ENCODE peak calls at places on chromosomes 11 and 22, in nine cellular contexts. L is uterus, Q is IMR-90, P is HCT116, V is glutamatergic neuron, A is right atrium auricular region, S is MM.1S, T is kidney epithelial cell, F is RWPE1. H is an unnamed sample.

GRCh38 chr11:23540101-23540561 is 679.9 kb upstream of the CCDC179 start:
- DNase-seq in V (no peak), F (peak; percentile 31), L (no peak), A (no peak), T (no peak), P (no peak), S (peak; percentile 79), Q (peak; percentile 53), H (peak; percentile 36)

GRCh38 chr22:24951942-24952836 is at the start of gene KIAA1671:
- DNase-seq in S (peak; percentile 85), P (peak; percentile 53), V (peak; percentile 99), T (no peak), Q (peak; percentile 27), L (peak; percentile 80), F (peak; percentile 88), A (peak; percentile 82), H (peak; percentile 99)

GRCh38 chr11:47480762-47481161 is 31.8 kb upstream of the RAPSN start:
- DNase-seq in S (no peak), Q (no peak), F (no peak), T (no peak), A (no peak), P (no peak), V (no peak), L (no peak), H (no peak)

GRCh38 chr11:3169235-3169951 is 4.3 kb upstream of the OSBPL5 start:
- DNase-seq in T (no peak), F (peak; percentile 31), V (peak; percentile 39), P (peak; percentile 21), L (peak; percentile 44), S (no peak), Q (peak; percentile 73), A (no peak), H (no peak)

GRCh38 chr11:6357222-6357621 is 33.1 kb upstream of the SMPD1 start:
- DNase-seq in A (peak; percentile 88), L (peak; percentile 87), F (peak; percentile 63), Q (peak; percentile 95), T (peak; percentile 62), S (no peak), P (peak; percentile 22), V (no peak), H (no peak)

GRCh38 chr22:17217179-17217578 is 2.1 kb downstream of the ADA2 start:
- DNase-seq in S (peak; percentile 71), T (no peak), F (no peak), L (no peak), Q (no peak), A (no peak), P (no peak), V (no peak), H (no peak)

GRCh38 chr22:45880732-45881523 is 96.0 kb downstream of the WNT7B start:
- DNase-seq in Q (no peak), P (no peak), S (no peak), T (no peak), A (no peak), L (no peak), V (no peak), F (no peak), H (peak; percentile 46)

GRCh38 chr11:35105319-35106063 is 33.5 kb upstream of the CD44 start:
- DNase-seq in Q (no peak), P (no peak), S (no peak), L (no peak), T (no peak), A (no peak), F (no peak), V (no peak), H (no peak)

GRCh38 chr11:119155733-119156492 is 7.1 kb downstream of the ABCG4 start:
- DNase-seq in Q (no peak), V (peak; percentile 33), S (peak; percentile 18), T (no peak), F (peak; percentile 26), P (peak; percentile 43), A (no peak), L (no peak), H (peak; percentile 48)

GRCh38 chr22:37248251-37248650 is 4.2 kb upstream of the RAC2 start:
- DNase-seq in Q (no peak), A (no peak), L (no peak), F (no peak), P (no peak), S (no peak), T (no peak), V (no peak), H (no peak)

GRCh38 chr22:50729391-50730012 is 8.5 kb upstream of the ACR start:
- DNase-seq in L (no peak), A (no peak), F (no peak), P (no peak), V (peak; percentile 24), S (peak; percentile 93), Q (no peak), T (no peak), H (no peak)

GRCh38 chr11:24348908-24349307 is 147.9 kb upstream of the LUZP2 start:
- DNase-seq in Q (no peak), S (no peak), T (no peak), L (no peak), F (no peak), P (no peak), V (no peak), A (no peak), H (no peak)

GRCh38 chr11:34343686-34344085 is 14.1 kb downstream of the ABTB2 start:
- DNase-seq in V (no peak), T (no peak), S (no peak), L (no peak), F (no peak), P (no peak), Q (no peak), A (no peak), H (no peak)

GRCh38 chr11:2524446-2525165 is 79.8 kb downstream of the KCNQ1 start:
- DNase-seq in L (peak; percentile 7), S (no peak), Q (no peak), F (no peak), V (peak; percentile 10), T (no peak), A (no peak), P (no peak), H (peak; percentile 1)

GRCh38 chr11:2742611-2743426 is 43.0 kb upstream of the KCNQ1OT1 start:
- DNase-seq in P (no peak), A (no peak), F (no peak), Q (no peak), V (peak; percentile 7), L (peak; percentile 19), T (no peak), S (no peak), H (peak; percentile 1)

GRCh38 chr11:42819126-42819525 is 492.7 kb upstream of the API5 start:
- DNase-seq in T (no peak), V (no peak), P (no peak), A (no peak), F (no peak), Q (no peak), S (no peak), L (no peak), H (no peak)

GRCh38 chr22:42309865-42310264 is 39.4 kb upstream of the TCF20 start:
- DNase-seq in L (no peak), A (no peak), P (no peak), Q (no peak), F (no peak), S (no peak), T (no peak), V (no peak), H (no peak)

GRCh38 chr22:42308887-42309468 is 38.5 kb upstream of the TCF20 start:
- DNase-seq in V (no peak), F (no peak), T (no peak), P (no peak), A (no peak), Q (no peak), L (no peak), S (no peak), H (peak; percentile 54)

GRCh38 chr22:42310301-42310981 is 40.0 kb upstream of the TCF20 start:
- DNase-seq in V (no peak), Q (no peak), T (no peak), F (no peak), P (no peak), L (no peak), S (no peak), A (no peak), H (no peak)

GRCh38 chr22:42305967-42306366 is 35.5 kb upstream of the TCF20 start:
- DNase-seq in F (no peak), S (no peak), T (no peak), A (no peak), L (no peak), V (no peak), Q (no peak), P (no peak), H (no peak)

GRCh38 chr22:42307806-42308563 is 37.5 kb upstream of the TCF20 start:
- DNase-seq in P (no peak), A (no peak), Q (no peak), L (no peak), S (no peak), V (no peak), F (no peak), T (no peak), H (no peak)
- TF ChIP-seq CTCF in P (no peak), A (no peak), Q (no peak), L (no peak), S (no peak), V (no peak), F (no peak), T (no peak), H (no peak)

GRCh38 chr11:78586452-78587046 is 11.9 kb upstream of the NARS2 start:
- DNase-seq in S (peak; percentile 57), T (no peak), Q (peak; percentile 27), A (no peak), L (no peak), P (no peak), F (no peak), V (no peak), H (no peak)
- TF ChIP-seq CTCF in S (peak; percentile 65), T (peak; percentile 46), Q (peak; percentile 54), A (peak; percentile 42), L (no peak), P (peak; percentile 65), F (peak; percentile 25), V (peak; percentile 81), H (peak; percentile 52)

GRCh38 chr11:128691802-128692749 is 1.8 kb upstream of the FLI1 start:
- DNase-seq in Q (no peak), T (no peak), V (peak; percentile 31), L (no peak), S (no peak), F (no peak), P (no peak), A (no peak), H (peak; percentile 41)
- TF ChIP-seq CTCF in Q (peak; percentile 8), T (peak; percentile 20), V (no peak), L (no peak), S (peak; percentile 12), F (no peak), P (no peak), A (no peak), H (peak; percentile 25)

DNA sequence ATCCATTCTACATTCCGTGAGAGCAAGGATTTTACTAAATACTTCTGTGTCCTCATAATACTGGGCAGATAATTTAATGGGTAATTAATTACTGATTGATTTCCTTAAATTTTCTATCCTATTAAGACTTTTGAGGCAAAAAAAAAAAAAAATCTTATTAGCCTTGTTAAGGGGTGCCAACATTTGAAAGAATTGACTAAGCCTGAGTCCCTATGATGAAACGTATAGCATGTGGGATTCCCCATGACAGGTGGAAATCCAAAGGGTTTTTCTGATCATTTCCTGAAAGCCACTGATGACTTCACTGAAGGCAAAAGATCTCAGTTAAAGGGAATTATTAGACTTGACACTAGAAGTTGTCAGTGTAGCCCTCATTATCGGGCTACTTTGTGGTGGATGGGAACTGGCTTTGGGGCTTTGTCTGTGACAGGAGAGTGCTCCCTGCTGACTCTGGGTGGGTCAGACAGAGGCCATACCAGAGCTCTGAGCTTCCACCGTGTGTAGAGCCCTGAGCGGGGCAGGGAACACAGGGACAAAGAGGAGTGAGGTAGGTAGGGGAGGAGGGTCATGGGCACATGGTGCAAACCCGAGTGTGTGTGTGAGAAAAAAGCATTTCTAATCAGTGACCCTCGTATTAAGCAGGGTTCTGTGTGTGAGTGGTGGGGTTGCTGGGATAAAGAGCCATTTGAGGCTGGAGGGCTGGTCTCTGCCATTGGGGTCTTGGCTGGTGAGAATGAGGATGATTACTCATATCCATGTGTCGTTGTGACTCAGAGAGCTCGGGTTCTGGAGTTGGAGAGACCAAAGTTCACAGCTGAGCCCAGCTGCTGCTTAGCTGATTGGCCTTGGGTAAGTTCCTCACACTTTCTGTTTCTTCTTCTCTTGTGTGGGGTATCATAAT is 101.1 kb downstream of the GRIK4 start:
- DNase-seq in S (peak; percentile 52), L (no peak), Q (peak; percentile 67), V (no peak), A (no peak), P (no peak), T (peak; percentile 21), F (no peak), H (no peak)
- TF ChIP-seq CTCF in S (no peak), L (no peak), Q (no peak), V (no peak), A (no peak), P (no peak), T (no peak), F (no peak), H (no peak)